ENCODE peak calls at places on chromosomes 11 and 22, in ten cellular contexts. U is coronary artery, B is lung, Z is mesenchymal stem cell, D is left ventricle myocardium inferior, W is PC-3, Q is lower leg skin, C is cardiac fibroblast, F is astrocyte of the spinal cord, N is ovary. H is an unnamed sample.

GRCh38 chr22:35612903-35613302 is 4.2 kb downstream of the MB start:
- DNase-seq in U (no peak), B (no peak), Z (no peak), D (peak; percentile 63), W (no peak), Q (no peak), C (no peak), F (no peak), N (no peak), H (no peak)

GRCh38 chr11:102254047-102254446 is 63.2 kb upstream of the BIRC3 start:
- DNase-seq in U (no peak), B (no peak), Z (no peak), D (no peak), W (peak; percentile 47), Q (no peak), C (peak; percentile 34), F (no peak), N (no peak), H (no peak)

GRCh38 chr22:43531651-43532050 is 119.8 kb downstream of the MPPED1 start:
- DNase-seq in U (no peak), B (no peak), Z (no peak), D (no peak), W (no peak), Q (no peak), C (no peak), F (no peak), N (no peak), H (no peak)

GRCh38 chr11:2741377-2742131 is 41.8 kb upstream of the KCNQ1OT1 start:
- DNase-seq in U (no peak), B (no peak), Z (peak; percentile 89), D (peak; percentile 18), W (peak; percentile 67), Q (no peak), C (peak; percentile 77), F (peak; percentile 77), N (peak; percentile 72), H (peak; percentile 41)

GRCh38 chr22:49018601-49019000 is 809.1 kb downstream of the BRD1 start:
- DNase-seq in U (peak; percentile 41), B (no peak), Z (no peak), D (no peak), W (no peak), Q (peak; percentile 59), C (no peak), F (no peak), N (no peak), H (no peak)

GRCh38 chr22:49452362-49452946 is 375.2 kb downstream of the BRD1 start:
- DNase-seq in U (no peak), B (no peak), Z (no peak), D (no peak), W (no peak), Q (peak; percentile 15), C (no peak), F (no peak), N (no peak), H (no peak)

GRCh38 chr22:37329239-37330140 is 47.2 kb downstream of the CYTH4 start:
- DNase-seq in U (no peak), B (no peak), Z (peak; percentile 36), D (no peak), W (peak; percentile 75), Q (no peak), C (peak; percentile 68), F (no peak), N (no peak), H (peak; percentile 83)

GRCh38 chr22:48695251-48695650 is 1132.4 kb downstream of the BRD1 start:
- DNase-seq in U (no peak), B (no peak), Z (no peak), D (no peak), W (no peak), Q (no peak), C (no peak), F (no peak), N (no peak), H (no peak)

GRCh38 chr11:119422505-119423416 is at the start of gene THY1:
- DNase-seq in U (no peak), B (no peak), Z (peak; percentile 14), D (no peak), W (no peak), Q (no peak), C (no peak), F (peak; percentile 39), N (no peak), H (no peak)

GRCh38 chr11:16337421-16338213 is 18.7 kb downstream of the SOX6 start:
- DNase-seq in U (no peak), B (no peak), Z (no peak), D (no peak), W (no peak), Q (no peak), C (no peak), F (no peak), N (no peak), H (peak; percentile 17)

GRCh38 chr11:82732734-82733443 is 775 bp downstream of the FAM181B start:
- DNase-seq in U (no peak), B (no peak), Z (no peak), D (no peak), W (no peak), Q (no peak), C (no peak), F (no peak), N (peak; percentile 15), H (no peak)

GRCh38 chr11:98630736-98631135 is 390.0 kb upstream of the CNTN5 start:
- DNase-seq in U (no peak), B (no peak), Z (no peak), D (no peak), W (no peak), Q (no peak), C (no peak), F (no peak), N (no peak), H (no peak)

GRCh38 chr11:132064987-132065620 is 694.7 kb downstream of the NTM start:
- DNase-seq in U (no peak), B (no peak), Z (peak; percentile 100), D (no peak), W (peak; percentile 79), Q (no peak), C (peak; percentile 100), F (peak; percentile 99), N (no peak), H (peak; percentile 95)

GRCh38 chr11:122099345-122100045 is 16.5 kb downstream of the BLID start:
- DNase-seq in U (no peak), B (no peak), Z (peak; percentile 53), D (no peak), W (no peak), Q (no peak), C (peak; percentile 63), F (peak; percentile 76), N (no peak), H (peak; percentile 40)

GRCh38 chr22:23565942-23566715 is 14.0 kb downstream of the IGLL1 start:
- DNase-seq in U (no peak), B (no peak), Z (no peak), D (no peak), W (no peak), Q (no peak), C (no peak), F (no peak), N (peak; percentile 42), H (no peak)

GRCh38 chr11:70567680-70568503 is 169.6 kb downstream of the CTTN start:
- DNase-seq in U (no peak), B (no peak), Z (peak; percentile 54), D (peak; percentile 55), W (no peak), Q (no peak), C (peak; percentile 19), F (peak; percentile 26), N (peak; percentile 31), H (peak; percentile 26)

GRCh38 chr11:69337211-69337721 is 43.3 kb downstream of the MYEOV start:
- DNase-seq in U (peak; percentile 24), B (no peak), Z (peak; percentile 80), D (no peak), W (peak; percentile 71), Q (peak; percentile 60), C (peak; percentile 47), F (peak; percentile 27), N (no peak), H (peak; percentile 35)

GRCh38 chr22:39652990-39653786 is 82.6 kb downstream of the CACNA1I start:
- DNase-seq in U (no peak), B (no peak), Z (no peak), D (no peak), W (no peak), Q (no peak), C (no peak), F (no peak), N (no peak), H (no peak)

GRCh38 chr11:29452131-29452530 is 564.7 kb downstream of the KCNA4 start:
- DNase-seq in U (no peak), B (no peak), Z (no peak), D (no peak), W (peak; percentile 81), Q (no peak), C (peak; percentile 87), F (peak; percentile 87), N (no peak), H (peak; percentile 91)

GRCh38 chr22:25482091-25482760 is 82.2 kb upstream of the GRK3 start:
- DNase-seq in U (no peak), B (no peak), Z (no peak), D (no peak), W (no peak), Q (no peak), C (no peak), F (no peak), N (no peak), H (no peak)

GRCh38 chr22:42967933-42968332 is 47.0 kb downstream of the PACSIN2 start:
- DNase-seq in U (no peak), B (peak; percentile 64), Z (no peak), D (peak; percentile 69), W (no peak), Q (peak; percentile 92), C (peak; percentile 47), F (no peak), N (no peak), H (no peak)

GRCh38 chr11:62427630-62428233 is 8.9 kb downstream of the SCGB1A1 start:
- DNase-seq in U (no peak), B (no peak), Z (peak; percentile 76), D (no peak), W (peak; percentile 35), Q (no peak), C (peak; percentile 42), F (peak; percentile 35), N (no peak), H (peak; percentile 13)
- H3K4me3 ChIP-seq in U (no peak overlapping the region), B (no peak overlapping the region), Z (peak overlapping the region; percentile 23), D (no peak overlapping the region), W (no peak overlapping the region), Q (no peak overlapping the region), C (no peak overlapping the region), F (no peak overlapping the region), N (no peak overlapping the region), H (no peak overlapping the region)

GRCh38 chr11:129190087-129190486 is 2.0 kb downstream of the ARHGAP32 start:
- DNase-seq in U (no peak), B (no peak), Z (no peak), D (no peak), W (peak; percentile 24), Q (no peak), C (peak; percentile 30), F (no peak), N (no peak), H (peak; percentile 69)
- H3K4me3 ChIP-seq in U (no peak overlapping the region), B (no peak overlapping the region), Z (no peak overlapping the region), D (no peak overlapping the region), W (no peak overlapping the region), Q (no peak overlapping the region), C (no peak overlapping the region), F (no peak overlapping the region), N (no peak overlapping the region), H (no peak overlapping the region)

GRCh38 chr22:31891366-31892079 is 52.8 kb upstream of the YWHAH start:
- DNase-seq in U (no peak), B (no peak), Z (peak; percentile 29), D (no peak), W (no peak), Q (no peak), C (no peak), F (peak; percentile 72), N (no peak), H (no peak)
- H3K4me3 ChIP-seq in U (no peak overlapping the region), B (no peak overlapping the region), Z (no peak overlapping the region), D (no peak overlapping the region), W (no peak overlapping the region), Q (no peak overlapping the region), C (no peak overlapping the region), F (no peak overlapping the region), N (no peak overlapping the region), H (no peak overlapping the region)

GRCh38 chr11:128483211-128483788 is 104.1 kb downstream of the ETS1 start:
- DNase-seq in U (no peak), B (no peak), Z (no peak), D (no peak), W (no peak), Q (no peak), C (no peak), F (no peak), N (no peak), H (no peak)
- H3K4me3 ChIP-seq in U (no peak overlapping the region), B (no peak overlapping the region), Z (peak overlapping the region; percentile 43), D (peak overlapping the region; percentile 31), W (no peak overlapping the region), Q (no peak overlapping the region), C (no peak overlapping the region), F (no peak overlapping the region), N (no peak overlapping the region), H (no peak overlapping the region)

H was measured in bronchial epithelial cell.